ENCODE peak calls at places on chromosomes 12 and 14, in ten cellular contexts. D is keratinocyte, Y is neural crest cell, I is A549, V is cardiac fibroblast, N is upper lobe of right lung, W is Peyer's patch, X is esophagus squamous epithelium, Q is heart left ventricle, M is AG04450. F is an unnamed sample.

GRCh38 chr14:103840016-103840415 is 7.4 kb downstream of the PPP1R13B start:
- DNase-seq in D (no peak), Y (no peak), I (no peak), V (peak), N (no peak), W (no peak), X (no peak), Q (no peak), M (no peak), F (no peak)

GRCh38 chr12:2690348-2691000 is 104.3 kb upstream of the FKBP4 start:
- DNase-seq in D (no peak), Y (no peak), I (no peak), V (no peak), N (no peak), W (peak), X (no peak), Q (no peak), M (no peak), F (no peak)

GRCh38 chr14:100586520-100587247 is 533 bp downstream of the BEGAIN start:
- DNase-seq in D (peak), Y (no peak), I (peak), V (peak), N (peak), W (peak), X (no peak), Q (peak), M (no peak), F (no peak)

GRCh38 chr14:62002636-62003035 is 240.4 kb downstream of the SNAPC1 start:
- DNase-seq in D (peak), Y (no peak), I (no peak), V (no peak), N (no peak), W (no peak), X (no peak), Q (no peak), M (no peak), F (no peak)

GRCh38 chr14:94293578-94293924 is 483 bp upstream of the SERPINA10 start:
- DNase-seq in D (no peak), Y (no peak), I (no peak), V (no peak), N (no peak), W (no peak), X (no peak), Q (no peak), M (no peak), F (no peak)

GRCh38 chr14:94716976-94717375 is 52.9 kb downstream of the GSC start:
- DNase-seq in D (no peak), Y (no peak), I (no peak), V (no peak), N (no peak), W (no peak), X (no peak), Q (no peak), M (no peak), F (no peak)

GRCh38 chr14:64935508-64935907 is 7.0 kb downstream of the GPX2 start:
- DNase-seq in D (no peak), Y (no peak), I (no peak), V (no peak), N (no peak), W (no peak), X (no peak), Q (no peak), M (no peak), F (no peak)

GRCh38 chr12:54601841-54602240 is 13.4 kb upstream of the PPP1R1A start:
- DNase-seq in D (no peak), Y (no peak), I (no peak), V (no peak), N (no peak), W (no peak), X (no peak), Q (no peak), M (no peak), F (no peak)

GRCh38 chr14:98608071-98609060 is 663.6 kb downstream of the BCL11B start:
- DNase-seq in D (no peak), Y (no peak), I (no peak), V (no peak), N (no peak), W (no peak), X (no peak), Q (no peak), M (no peak), F (no peak)

GRCh38 chr14:91114079-91115065 is 499 bp downstream of the DGLUCY start:
- DNase-seq in D (peak), Y (peak), I (peak), V (peak), N (peak), W (peak), X (peak), Q (peak), M (no peak), F (peak)

GRCh38 chr12:3681595-3681921 is 71.4 kb downstream of the CRACR2A start:
- DNase-seq in D (no peak), Y (no peak), I (no peak), V (no peak), N (no peak), W (no peak), X (no peak), Q (no peak), M (no peak), F (no peak)

GRCh38 chr12:114408881-114409795 is 3.2 kb upstream of the TBX5 start:
- DNase-seq in D (no peak), Y (no peak), I (no peak), V (peak), N (no peak), W (no peak), X (no peak), Q (peak), M (no peak), F (peak)

GRCh38 chr12:52496590-52497071 is 3.6 kb upstream of the KRT6A start:
- DNase-seq in D (peak), Y (no peak), I (peak), V (peak), N (no peak), W (no peak), X (no peak), Q (no peak), M (no peak), F (no peak)

GRCh38 chr12:108696111-108696995 is 35.0 kb downstream of the CORO1C start:
- DNase-seq in D (peak), Y (no peak), I (no peak), V (peak), N (no peak), W (no peak), X (no peak), Q (no peak), M (peak), F (no peak)

GRCh38 chr12:113056631-113057488 is at the start of gene DTX1:
- DNase-seq in D (no peak), Y (no peak), I (no peak), V (peak), N (peak), W (no peak), X (no peak), Q (peak), M (no peak), F (peak)

GRCh38 chr12:16573652-16574077 is 32.3 kb downstream of the LMO3 start:
- DNase-seq in D (no peak), Y (peak), I (no peak), V (peak), N (peak), W (no peak), X (no peak), Q (peak), M (no peak), F (no peak)

GRCh38 chr12:41653386-41654110 is 465.4 kb downstream of the PDZRN4 start:
- DNase-seq in D (no peak), Y (no peak), I (no peak), V (no peak), N (no peak), W (no peak), X (no peak), Q (no peak), M (no peak), F (no peak)

GRCh38 chr14:74660167-74660566 is 48.1 kb upstream of the LTBP2 start:
- DNase-seq in D (no peak), Y (no peak), I (no peak), V (no peak), N (no peak), W (no peak), X (no peak), Q (no peak), M (no peak), F (no peak)

GRCh38 chr12:67449591-67450052 is 180.5 kb downstream of the CAND1 start:
- DNase-seq in D (no peak), Y (no peak), I (no peak), V (no peak), N (no peak), W (no peak), X (no peak), Q (no peak), M (no peak), F (peak)

GRCh38 chr14:99598774-99599173 is 5.2 kb downstream of the CCDC85C start:
- DNase-seq in D (no peak), Y (no peak), I (no peak), V (no peak), N (no peak), W (no peak), X (no peak), Q (no peak), M (no peak), F (no peak)

GRCh38 chr14:99566390-99567354 is 37.3 kb downstream of the CCDC85C start:
- DNase-seq in D (no peak), Y (no peak), I (no peak), V (no peak), N (no peak), W (peak), X (no peak), Q (no peak), M (no peak), F (no peak)

GRCh38 chr14:50871914-50872732 is at the start of gene ABHD12B:
- DNase-seq in D (no peak), Y (no peak), I (no peak), V (no peak), N (no peak), W (no peak), X (no peak), Q (peak), M (no peak), F (no peak)

GRCh38 chr14:61608245-61609142 is 86.8 kb upstream of the HIF1A start:
- DNase-seq in D (no peak), Y (no peak), I (no peak), V (peak), N (no peak), W (no peak), X (no peak), Q (no peak), M (no peak), F (no peak)

GRCh38 chr14:61570188-61570960 is 124.9 kb upstream of the HIF1A start:
- DNase-seq in D (no peak), Y (no peak), I (no peak), V (peak), N (no peak), W (no peak), X (no peak), Q (no peak), M (no peak), F (no peak)

GRCh38 chr14:101467181-101467926 is 93.9 kb upstream of the DIO3 start:
- DNase-seq in D (no peak), Y (no peak), I (no peak), V (no peak), N (no peak), W (peak), X (no peak), Q (no peak), M (no peak), F (no peak)

GRCh38 chr14:74955229-74955999 is at the start of gene PGF:
- DNase-seq in D (no peak), Y (peak), I (peak), V (peak), N (peak), W (peak), X (no peak), Q (peak), M (no peak), F (peak)

DNA sequence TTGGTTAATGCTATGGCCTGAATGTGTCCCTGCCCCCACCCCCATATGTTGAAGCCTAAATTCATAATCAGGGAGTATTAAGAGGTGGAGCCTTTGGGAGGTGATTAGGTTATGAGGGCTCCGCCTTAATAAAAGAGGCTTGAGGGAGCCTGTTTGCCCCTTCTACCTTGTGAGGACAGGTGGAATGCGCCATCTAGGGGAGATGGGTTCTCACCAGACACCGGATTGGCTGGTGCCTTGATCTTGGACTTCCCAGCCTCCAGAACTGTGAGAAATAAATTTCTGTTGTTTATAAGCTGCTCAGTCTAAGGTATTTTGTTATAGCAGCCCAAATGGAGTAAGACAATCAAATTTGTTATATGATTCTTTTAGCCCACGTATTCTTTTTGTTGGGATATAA is 148.3 kb downstream of the PTCSC3 start:
- DNase-seq in D (no peak), Y (no peak), I (no peak), V (no peak), N (no peak), W (no peak), X (no peak), Q (no peak), M (no peak), F (no peak)
- TF ChIP-seq CTCF in D (no peak), Y (no peak), I (peak), V (no peak), N (no peak), W (no peak), X (no peak), Q (no peak), M (no peak), F (no peak)

GRCh38 chr14:57970175-57970574 is 104.3 kb upstream of the SLC35F4 start:
- DNase-seq in D (no peak), Y (no peak), I (no peak), V (no peak), N (no peak), W (no peak), X (no peak), Q (no peak), M (no peak), F (no peak)
- TF ChIP-seq CTCF in D (no peak), Y (no peak), I (no peak), V (no peak), N (no peak), W (no peak), X (no peak), Q (no peak), M (no peak), F (no peak)

GRCh38 chr12:32307352-32307751 is 92.0 kb upstream of the FGD4 start:
- DNase-seq in D (no peak), Y (no peak), I (no peak), V (no peak), N (no peak), W (no peak), X (no peak), Q (no peak), M (no peak), F (no peak)

GRCh38 chr12:32309811-32310755 is 89.3 kb upstream of the FGD4 start:
- DNase-seq in D (no peak), Y (no peak), I (no peak), V (peak), N (no peak), W (no peak), X (no peak), Q (no peak), M (no peak), F (no peak)

DNA sequence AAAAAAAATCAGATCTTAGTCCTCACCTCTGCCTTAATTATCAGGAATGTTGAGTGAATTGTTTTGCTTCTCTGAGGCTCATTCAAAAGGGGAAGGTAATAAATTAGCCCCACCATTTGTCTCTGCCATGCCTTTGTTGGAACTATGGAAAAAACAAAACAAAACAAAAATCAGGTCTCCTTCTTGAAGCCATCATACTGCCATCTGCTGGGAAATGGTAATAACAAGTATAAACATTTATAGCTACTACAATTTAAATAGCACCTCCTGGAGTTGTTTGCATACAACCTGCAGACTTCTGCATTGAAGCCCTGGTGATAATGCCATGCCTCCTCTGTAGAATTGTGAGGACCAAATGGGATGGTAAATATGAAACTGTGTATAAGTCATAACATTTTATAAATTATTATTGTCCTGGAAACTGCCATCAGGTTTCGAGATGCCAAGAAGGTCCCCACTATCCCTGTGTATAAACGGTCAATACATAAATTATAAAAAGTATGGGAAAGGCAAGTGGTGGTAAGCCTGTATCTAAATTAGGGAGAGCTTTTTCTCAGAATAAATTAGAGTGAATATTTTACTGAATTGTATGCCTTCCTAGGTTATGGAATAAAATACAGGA is 87.2 kb upstream of the FGD4 start:
- DNase-seq in D (no peak), Y (no peak), I (peak), V (peak), N (no peak), W (no peak), X (no peak), Q (no peak), M (peak), F (peak)
- TF ChIP-seq CTCF in D (peak), Y (peak), I (peak), V (peak), N (peak), W (peak), X (no peak), Q (peak), M (peak), F (no peak)

GRCh38 chr14:53151867-53152626 is 1.1 kb downstream of the DDHD1 start:
- DNase-seq in D (no peak), Y (peak), I (peak), V (peak), N (peak), W (peak), X (peak), Q (peak), M (no peak), F (peak)
- TF ChIP-seq CTCF in D (peak), Y (peak), I (peak), V (peak), N (peak), W (peak), X (no peak), Q (peak), M (no peak), F (no peak)

GRCh38 chr14:88454886-88455285 is 69.4 kb downstream of the SPATA7 start:
- DNase-seq in D (no peak), Y (no peak), I (no peak), V (no peak), N (no peak), W (no peak), X (no peak), Q (no peak), M (no peak), F (no peak)

GRCh38 chr14:88452231-88452630 is 66.8 kb downstream of the SPATA7 start:
- DNase-seq in D (no peak), Y (no peak), I (no peak), V (no peak), N (no peak), W (no peak), X (no peak), Q (no peak), M (no peak), F (no peak)
- TF ChIP-seq CTCF in D (no peak), Y (no peak), I (no peak), V (no peak), N (no peak), W (no peak), X (no peak), Q (no peak), M (no peak), F (no peak)

GRCh38 chr12:53599579-53599978 is 26.6 kb downstream of the ATF7 start:
- DNase-seq in D (no peak), Y (no peak), I (no peak), V (peak), N (no peak), W (no peak), X (no peak), Q (no peak), M (no peak), F (no peak)
- TF ChIP-seq CTCF in D (no peak), Y (peak), I (no peak), V (no peak), N (no peak), W (peak), X (no peak), Q (no peak), M (peak), F (no peak)

GRCh38 chr12:118356809-118357326 is 15.8 kb downstream of the TAOK3 start:
- DNase-seq in D (no peak), Y (no peak), I (peak), V (peak), N (no peak), W (no peak), X (no peak), Q (no peak), M (peak), F (no peak)

GRCh38 chr12:118355838-118356237 is 16.9 kb downstream of the TAOK3 start:
- DNase-seq in D (no peak), Y (no peak), I (no peak), V (no peak), N (no peak), W (no peak), X (no peak), Q (no peak), M (no peak), F (no peak)

GRCh38 chr12:118358008-118358359 is 14.7 kb downstream of the TAOK3 start:
- DNase-seq in D (no peak), Y (no peak), I (no peak), V (no peak), N (no peak), W (no peak), X (no peak), Q (no peak), M (no peak), F (no peak)

GRCh38 chr12:118358607-118359540 is 13.8 kb downstream of the TAOK3 start:
- DNase-seq in D (no peak), Y (no peak), I (no peak), V (peak), N (no peak), W (no peak), X (no peak), Q (no peak), M (no peak), F (no peak)

DNA sequence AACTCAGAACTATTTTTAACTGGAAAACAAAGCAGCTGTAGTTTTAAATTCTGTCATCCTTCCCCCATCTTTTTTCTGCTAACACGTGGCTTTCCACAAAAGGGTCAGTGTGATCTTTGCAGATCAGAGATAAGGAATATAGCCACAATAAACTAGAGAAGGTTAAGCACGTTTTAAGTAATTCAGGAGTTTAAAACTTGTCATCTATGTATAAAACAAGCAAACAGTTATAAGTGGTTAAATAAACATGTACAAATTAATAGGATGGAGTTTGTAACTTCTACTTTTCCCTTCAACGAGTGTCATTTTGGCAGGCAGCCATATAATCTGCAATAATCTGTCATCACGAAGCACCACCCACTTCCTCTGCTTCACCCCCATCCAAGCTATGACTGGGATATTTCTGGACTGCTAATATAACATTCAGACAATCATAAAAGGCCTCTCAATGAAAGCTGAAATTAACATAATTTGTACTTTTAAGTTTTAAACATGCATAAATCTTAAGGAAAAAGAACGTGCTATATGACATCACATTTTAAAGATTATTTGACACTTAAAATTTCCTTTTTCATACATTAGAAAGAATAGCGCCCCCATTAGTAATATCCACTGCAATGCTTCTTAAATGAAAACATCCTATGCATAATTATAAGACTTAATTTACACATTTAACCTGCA is 15.2 kb downstream of the TAOK3 start:
- DNase-seq in D (no peak), Y (no peak), I (peak), V (peak), N (no peak), W (no peak), X (no peak), Q (no peak), M (no peak), F (peak)
- TF ChIP-seq CTCF in D (no peak), Y (peak), I (peak), V (peak), N (peak), W (no peak), X (no peak), Q (no peak), M (no peak), F (no peak)

F was measured in GM13976.